ENCODE peak calls at places on chromosomes 13 and 19, in nine cellular contexts. U is heart left ventricle; Q is esophagus squamous epithelium; M is mucosa of descending colon; F is CD4-positive, alpha-beta memory T cell; G is neural progenitor cell; Z is lower lobe of right lung; J is adipocyte; W is body of pancreas. P is an unnamed sample.

GRCh38 chr13:97423300-97424045 is 10.5 kb upstream of the RAP2A start:
- DNase-seq in U (peak; percentile 28), Q (no peak), M (no peak), F (no peak), G (no peak), Z (no peak), J (peak; percentile 40), W (peak; percentile 32), P (no peak)

GRCh38 chr13:111315347-111315995 is 5.0 kb upstream of the TEX29 start:
- DNase-seq in U (no peak), Q (no peak), M (no peak), F (no peak), G (no peak), Z (no peak), J (no peak), W (no peak), P (peak; percentile 50)

GRCh38 chr19:12333162-12334159 is at the start of gene ZNF563:
- DNase-seq in U (peak; percentile 99), Q (peak; percentile 86), M (peak; percentile 100), F (peak; percentile 97), G (peak; percentile 98), Z (peak; percentile 98), J (peak; percentile 98), W (peak; percentile 99), P (peak; percentile 99)

GRCh38 chr13:49395416-49396277 is 48.2 kb downstream of the CAB39L start:
- DNase-seq in U (peak; percentile 51), Q (no peak), M (no peak), F (no peak), G (no peak), Z (no peak), J (peak; percentile 61), W (peak; percentile 32), P (peak; percentile 79)

GRCh38 chr19:7442423-7442822 is 46.4 kb downstream of the PEX11G start:
- DNase-seq in U (peak; percentile 58), Q (no peak), M (no peak), F (no peak), G (no peak), Z (no peak), J (no peak), W (peak; percentile 15), P (no peak)

GRCh38 chr13:110523180-110523579 is 38.3 kb downstream of the RAB20 start:
- DNase-seq in U (no peak), Q (no peak), M (no peak), F (no peak), G (no peak), Z (no peak), J (no peak), W (no peak), P (no peak)

GRCh38 chr13:41645313-41645712 is 188.0 kb downstream of the RGCC start:
- DNase-seq in U (no peak), Q (no peak), M (no peak), F (no peak), G (no peak), Z (peak; percentile 50), J (peak; percentile 88), W (peak; percentile 41), P (peak; percentile 89)

GRCh38 chr13:46172531-46172991 is 9.4 kb downstream of the LCP1 start:
- DNase-seq in U (no peak), Q (no peak), M (no peak), F (peak; percentile 85), G (no peak), Z (no peak), J (no peak), W (no peak), P (no peak)

GRCh38 chr13:43373400-43373799 is 350.0 kb downstream of the DNAJC15 start:
- DNase-seq in U (no peak), Q (no peak), M (no peak), F (no peak), G (no peak), Z (no peak), J (no peak), W (no peak), P (no peak)

GRCh38 chr13:103539265-103539664 is 473.0 kb upstream of the SLC10A2 start:
- DNase-seq in U (peak; percentile 27), Q (no peak), M (no peak), F (no peak), G (peak; percentile 78), Z (no peak), J (no peak), W (no peak), P (no peak)

GRCh38 chr19:8355631-8356402 is 8.1 kb upstream of the ANGPTL4 start:
- DNase-seq in U (no peak), Q (no peak), M (no peak), F (no peak), G (no peak), Z (no peak), J (peak; percentile 84), W (peak; percentile 33), P (peak; percentile 31)

GRCh38 chr13:45879666-45880065 is 28.1 kb upstream of the SIAH3 start:
- DNase-seq in U (peak; percentile 82), Q (no peak), M (peak; percentile 34), F (no peak), G (peak; percentile 55), Z (no peak), J (no peak), W (peak; percentile 50), P (no peak)

GRCh38 chr13:26498524-26499208 is 58.8 kb upstream of the WASF3 start:
- DNase-seq in U (no peak), Q (no peak), M (no peak), F (no peak), G (no peak), Z (no peak), J (no peak), W (no peak), P (no peak)

GRCh38 chr13:38767506-38768265 is 80.8 kb downstream of the FREM2 start:
- DNase-seq in U (peak; percentile 23), Q (no peak), M (no peak), F (no peak), G (no peak), Z (no peak), J (no peak), W (no peak), P (no peak)

GRCh38 chr19:11273288-11273687 is 11.0 kb upstream of the DOCK6 start:
- DNase-seq in U (no peak), Q (no peak), M (no peak), F (no peak), G (no peak), Z (no peak), J (no peak), W (no peak), P (no peak)

GRCh38 chr13:45242070-45242469 is 41.2 kb upstream of the KCTD4 start:
- DNase-seq in U (no peak), Q (no peak), M (no peak), F (no peak), G (no peak), Z (no peak), J (peak; percentile 59), W (peak; percentile 58), P (no peak)

GRCh38 chr19:8017808-8018207 is 12.4 kb upstream of the ELAVL1 start:
- DNase-seq in U (no peak), Q (no peak), M (peak; percentile 67), F (peak; percentile 52), G (peak; percentile 52), Z (peak; percentile 58), J (no peak), W (no peak), P (no peak)

DNA sequence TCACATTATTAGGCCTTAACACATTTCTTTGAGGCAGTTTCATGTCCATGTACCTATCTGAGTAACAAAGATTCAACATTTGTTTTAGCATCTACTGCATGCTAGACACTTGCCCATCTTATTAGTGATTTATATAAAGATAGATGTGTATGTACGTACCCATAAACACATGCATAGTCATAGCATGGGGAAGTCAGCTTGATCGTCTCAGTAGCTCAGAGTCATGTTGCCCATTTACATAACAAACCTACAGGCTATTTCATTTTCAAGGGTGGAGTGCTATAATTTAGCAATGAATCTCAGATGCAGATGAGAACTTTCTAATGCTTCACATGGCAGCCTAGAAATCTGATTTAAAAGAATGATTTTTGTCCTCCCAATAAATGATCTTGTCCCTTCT is 23.5 kb downstream of the FLT1 start:
- DNase-seq in U (no peak), Q (no peak), M (no peak), F (no peak), G (no peak), Z (no peak), J (no peak), W (no peak), P (no peak)
- H3K4me1 ChIP-seq in U (peaks cover 7% of the 10 kb centered on the region), Q (peaks cover 7% of the 10 kb centered on the region), M (no peaks in the 10 kb centered on the region), F (no peaks in the 10 kb centered on the region), G (no peaks in the 10 kb centered on the region), Z (peaks cover 17% of the 10 kb centered on the region), J (peaks cover 21% of the 10 kb centered on the region), W (no peaks in the 10 kb centered on the region), P (peaks cover 5% of the 10 kb centered on the region)

GRCh38 chr13:92307752-92308151 is 909.3 kb downstream of the GPC5 start:
- DNase-seq in U (no peak), Q (no peak), M (no peak), F (no peak), G (no peak), Z (no peak), J (no peak), W (no peak), P (no peak)
- H3K4me1 ChIP-seq in U (no peaks in the 10 kb centered on the region), Q (no peaks in the 10 kb centered on the region), M (no peaks in the 10 kb centered on the region), F (no peaks in the 10 kb centered on the region), G (peaks cover 16% of the 10 kb centered on the region), Z (no peaks in the 10 kb centered on the region), J (peaks cover 4% of the 10 kb centered on the region), W (no peaks in the 10 kb centered on the region), P (no peaks in the 10 kb centered on the region)

GRCh38 chr13:101152184-101152583 is 264.1 kb downstream of the NALCN start:
- DNase-seq in U (no peak), Q (no peak), M (no peak), F (no peak), G (no peak), Z (no peak), J (no peak), W (no peak), P (no peak)
- H3K4me1 ChIP-seq in U (no peaks in the 10 kb centered on the region), Q (no peaks in the 10 kb centered on the region), M (no peaks in the 10 kb centered on the region), F (no peaks in the 10 kb centered on the region), G (peaks cover 7% of the 10 kb centered on the region), Z (no peaks in the 10 kb centered on the region), J (peaks cover 22% of the 10 kb centered on the region), W (no peaks in the 10 kb centered on the region), P (no peaks in the 10 kb centered on the region)

GRCh38 chr19:1466018-1466460 is 13.0 kb downstream of the C19orf25 start:
- DNase-seq in U (no peak), Q (no peak), M (no peak), F (no peak), G (no peak), Z (no peak), J (no peak), W (no peak), P (no peak)
- H3K4me1 ChIP-seq in U (peaks cover 49% of the 10 kb centered on the region), Q (peaks cover 61% of the 10 kb centered on the region), M (peaks cover 47% of the 10 kb centered on the region), F (peaks cover 43% of the 10 kb centered on the region), G (peaks cover 31% of the 10 kb centered on the region), Z (peaks cover 55% of the 10 kb centered on the region), J (peaks cover 10% of the 10 kb centered on the region), W (peaks cover 55% of the 10 kb centered on the region), P (peaks cover 33% of the 10 kb centered on the region)